ENCODE peak calls at places on chromosomes 5 and 9, in six cellular contexts. B, Q, Z, W, E and K are unnamed samples.

GRCh38 chr9:125541840-125542243 is 165.2 kb downstream of the MAPKAP1 start:
- DNase-seq in Z (no peak), B (no peak), E (no peak), Q (no peak), W (no peak), K (no peak)

GRCh38 chr5:169160405-169160901 is 140.5 kb downstream of the SLIT3 start:
- DNase-seq in W (peak; percentile 69), Q (peak; percentile 38), E (no peak), B (no peak), Z (no peak), K (no peak)

GRCh38 chr9:121860744-121861143 is 209.3 kb downstream of the DAB2IP start:
- DNase-seq in Q (no peak), W (peak; percentile 75), B (peak; percentile 81), Z (no peak), E (no peak), K (no peak)

GRCh38 chr5:32388429-32389111 is 56.0 kb downstream of the ZFR start:
- DNase-seq in Z (no peak), W (peak; percentile 29), B (peak; percentile 17), Q (peak; percentile 43), E (no peak), K (no peak)

GRCh38 chr9:95509851-95510529 is 6.8 kb downstream of the PTCH1 start:
- DNase-seq in W (no peak), Q (peak; percentile 76), B (no peak), E (no peak), Z (peak; percentile 19), K (no peak)

GRCh38 chr5:53298841-53299240 is 181.6 kb upstream of the FST start:
- DNase-seq in Z (no peak), Q (no peak), E (no peak), B (no peak), W (no peak), K (no peak)

GRCh38 chr9:70076678-70077077 is 33.0 kb downstream of the MAMDC2 start:
- DNase-seq in W (no peak), Z (no peak), E (no peak), Q (no peak), B (no peak), K (no peak)

GRCh38 chr9:81690251-81690851 is 1.0 kb upstream of the TLE1 start:
- DNase-seq in W (no peak), E (peak; percentile 46), Q (peak; percentile 29), Z (peak; percentile 17), B (no peak), K (no peak)

GRCh38 chr9:97502984-97503861 is 1.8 kb downstream of the TMOD1 start:
- DNase-seq in Z (no peak), E (peak; percentile 28), W (no peak), Q (no peak), B (no peak), K (no peak)

GRCh38 chr5:127723571-127723970 is 20.4 kb downstream of the CCDC192 start:
- DNase-seq in Q (peak; percentile 83), W (peak; percentile 29), Z (no peak), B (no peak), E (no peak), K (no peak)

GRCh38 chr5:372556-372910 is 51.0 kb downstream of the AHRR start:
- DNase-seq in B (no peak), W (no peak), Z (no peak), E (peak; percentile 13), Q (no peak), K (no peak)

GRCh38 chr5:54301852-54302251 is 8.5 kb downstream of the ARL15 start:
- DNase-seq in Q (no peak), E (no peak), W (no peak), Z (no peak), B (no peak), K (no peak)

GRCh38 chr9:87991151-87991870 is 17.0 kb upstream of the CDK20 start:
- DNase-seq in Q (no peak), Z (no peak), E (no peak), B (no peak), W (no peak), K (no peak)

GRCh38 chr5:14240366-14240765 is 97.2 kb downstream of the TRIO start:
- DNase-seq in E (no peak), W (peak; percentile 72), B (no peak), Q (peak; percentile 79), Z (no peak), K (no peak)

GRCh38 chr5:1232780-1233179 is 7.6 kb downstream of the SLC6A18 start:
- DNase-seq in W (no peak), Q (no peak), E (no peak), Z (no peak), B (no peak), K (no peak)

GRCh38 chr9:135255843-135256567 is 168.5 kb downstream of the OLFM1 start:
- DNase-seq in Z (no peak), B (no peak), W (no peak), E (no peak), Q (no peak), K (no peak)

GRCh38 chr9:137021979-137022619 is 5.9 kb downstream of the ABCA2 start:
- DNase-seq in Z (no peak), B (no peak), Q (peak; percentile 65), E (peak; percentile 98), W (peak; percentile 77), K (no peak)

GRCh38 chr9:124145903-124146575 is 111.7 kb upstream of the NEK6 start:
- DNase-seq in Q (no peak), B (no peak), W (no peak), E (no peak), Z (no peak), K (no peak)

GRCh38 chr5:80125962-80126480 is 90.9 kb downstream of the THBS4 start:
- DNase-seq in B (peak; percentile 64), W (peak; percentile 49), Z (no peak), Q (peak; percentile 40), E (no peak), K (no peak)

GRCh38 chr5:157994906-157995519 is 136.1 kb upstream of the CLINT1 start:
- DNase-seq in Z (peak; percentile 78), E (peak; percentile 83), B (no peak), W (peak; percentile 88), Q (peak; percentile 79), K (peak; percentile 56)

GRCh38 chr9:17742065-17742464 is 163.2 kb downstream of the SH3GL2 start:
- DNase-seq in B (no peak), Q (no peak), Z (no peak), W (no peak), E (peak; percentile 17), K (peak; percentile 28)

GRCh38 chr9:138078846-138079245 is 201.3 kb downstream of the CACNA1B start:
- DNase-seq in Q (no peak), B (no peak), Z (no peak), E (no peak), W (no peak), K (no peak)

GRCh38 chr5:67052034-67052433 is 144.6 kb downstream of the CD180 start:
- DNase-seq in Q (peak; percentile 36), E (no peak), B (no peak), W (no peak), Z (no peak), K (no peak)

GRCh38 chr9:122128007-122128406 is 31.6 kb downstream of the NDUFA8 start:
- DNase-seq in W (no peak), B (no peak), E (no peak), Q (no peak), Z (no peak), K (no peak)

GRCh38 chr5:112857866-112858265 is 3.2 kb upstream of the SRP19 start:
- DNase-seq in B (no peak), Q (peak; percentile 30), E (no peak), W (peak; percentile 9), Z (no peak), K (no peak)

GRCh38 chr5:134396274-134396673 is 15.4 kb downstream of the CDKN2AIPNL start:
- DNase-seq in B (no peak), Q (no peak), W (no peak), E (no peak), Z (no peak), K (no peak)